ENCODE peak calls at places on chromosome 21, in six cellular contexts. U is BJ; O is NCI-H345; S is activated CD4-positive, CD25-positive, alpha-beta regulatory T cell; K is AG08396; Y is HTR-8/SVneo. P is an unnamed sample.

GRCh38 chr21:45502006-45502345 is 40.3 kb downstream of the SLC19A1 start:
- DNase-seq in U (no peak), S (no peak), O (no peak), K (no peak), Y (no peak), P (no peak)

GRCh38 chr21:44818636-44819011 is 762 bp upstream of the SUMO3 start:
- DNase-seq in U (no peak), Y (no peak), O (no peak), S (no peak), K (no peak), P (no peak)

GRCh38 chr21:44428281-44428942 is 26.9 kb upstream of the LRRC3 start:
- DNase-seq in O (peak), S (peak), Y (no peak), U (no peak), K (no peak), P (no peak)

GRCh38 chr21:46247699-46248460 is 19.3 kb upstream of the LSS start:
- DNase-seq in U (no peak), O (no peak), K (no peak), Y (no peak), S (no peak), P (no peak)

GRCh38 chr21:36799869-36800268 is 101.0 kb downstream of the SIM2 start:
- DNase-seq in O (no peak), Y (no peak), K (peak), U (no peak), S (no peak), P (no peak)

GRCh38 chr21:45332415-45332814 is 44.7 kb upstream of the POFUT2 start:
- DNase-seq in U (no peak), Y (no peak), O (no peak), K (no peak), S (no peak), P (no peak)

GRCh38 chr21:45509566-45510465 is 32.4 kb downstream of the SLC19A1 start:
- DNase-seq in O (no peak), S (no peak), U (no peak), K (no peak), Y (no peak), P (no peak)

GRCh38 chr21:25296239-25296638 is 311.0 kb downstream of the MRPL39 start:
- DNase-seq in S (no peak), Y (no peak), O (no peak), U (no peak), K (no peak), P (no peak)

GRCh38 chr21:33064623-33064996 is 5.3 kb upstream of the OLIG1 start:
- DNase-seq in U (no peak), K (no peak), Y (no peak), S (no peak), O (no peak), P (no peak)

GRCh38 chr21:43645414-43645891 is 13.8 kb downstream of the HSF2BP start:
- DNase-seq in S (no peak), U (no peak), O (peak), Y (peak), K (peak), P (peak)

GRCh38 chr21:38422067-38422466 is 76.2 kb downstream of the ERG start:
- DNase-seq in S (no peak), K (no peak), O (no peak), Y (no peak), U (no peak), P (no peak)

GRCh38 chr21:42114646-42115045 is 43.5 kb downstream of the UMODL1 start:
- DNase-seq in U (no peak), Y (no peak), K (no peak), S (no peak), O (no peak), P (no peak)

GRCh38 chr21:45383615-45384201 is 21.3 kb upstream of the COL18A1 start:
- DNase-seq in U (no peak), S (no peak), K (no peak), O (no peak), Y (no peak), P (no peak)